ENCODE peak calls at places on chromosomes 16 and 17, in eight cellular contexts. One of them, this sample, is unnamed.

GRCh38 chr16:27318399-27319256 is 4.9 kb downstream of the IL4R start:
- ATAC-seq in left lung: peak; percentile 37
- ATAC-seq in upper lobe of left lung: peak; percentile 22
- ATAC-seq in activated CD4-positive, CD25-positive, alpha-beta regulatory T cell treated with anti-CD3 and anti-CD28 coated beads, Interleukin-2, amount 50 U/mL, for 24 hours: peak; percentile 79
- ATAC-seq in activated CD8-positive, alpha-beta T cell treated with anti-CD3 and anti-CD28 coated beads for 36 hours: peak; percentile 76
- ATAC-seq in right cardiac atrium: no peak
- ATAC-seq in activated CD4-positive, alpha-beta T cell treated with anti-CD3 and anti-CD28 coated beads for 36 hours: peak; percentile 78
- ATAC-seq in lower lobe of right lung: peak; percentile 17
- ATAC-seq in this sample: peak; percentile 6

GRCh38 chr17:31907342-31907975 is 6.0 kb upstream of the UTP6 start:
- ATAC-seq in left lung: no peak
- ATAC-seq in upper lobe of left lung: no peak
- ATAC-seq in activated CD4-positive, CD25-positive, alpha-beta regulatory T cell treated with anti-CD3 and anti-CD28 coated beads, Interleukin-2, amount 50 U/mL, for 24 hours: no peak
- ATAC-seq in activated CD8-positive, alpha-beta T cell treated with anti-CD3 and anti-CD28 coated beads for 36 hours: peak; percentile 45
- ATAC-seq in right cardiac atrium: no peak
- ATAC-seq in activated CD4-positive, alpha-beta T cell treated with anti-CD3 and anti-CD28 coated beads for 36 hours: no peak
- ATAC-seq in lower lobe of right lung: no peak
- ATAC-seq in this sample: no peak

GRCh38 chr16:29318037-29318436 is 88.5 kb downstream of the NPIPB11 start:
- ATAC-seq in left lung: peak; percentile 54
- ATAC-seq in upper lobe of left lung: peak; percentile 60
- ATAC-seq in activated CD4-positive, CD25-positive, alpha-beta regulatory T cell treated with anti-CD3 and anti-CD28 coated beads, Interleukin-2, amount 50 U/mL, for 24 hours: no peak
- ATAC-seq in activated CD8-positive, alpha-beta T cell treated with anti-CD3 and anti-CD28 coated beads for 36 hours: no peak
- ATAC-seq in right cardiac atrium: no peak
- ATAC-seq in activated CD4-positive, alpha-beta T cell treated with anti-CD3 and anti-CD28 coated beads for 36 hours: no peak
- ATAC-seq in lower lobe of right lung: no peak
- ATAC-seq in this sample: no peak

GRCh38 chr17:51028176-51028863 is 92.3 kb downstream of the SPAG9 start:
- ATAC-seq in left lung: peak; percentile 15
- ATAC-seq in upper lobe of left lung: no peak
- ATAC-seq in activated CD4-positive, CD25-positive, alpha-beta regulatory T cell treated with anti-CD3 and anti-CD28 coated beads, Interleukin-2, amount 50 U/mL, for 24 hours: no peak
- ATAC-seq in activated CD8-positive, alpha-beta T cell treated with anti-CD3 and anti-CD28 coated beads for 36 hours: no peak
- ATAC-seq in right cardiac atrium: no peak
- ATAC-seq in activated CD4-positive, alpha-beta T cell treated with anti-CD3 and anti-CD28 coated beads for 36 hours: no peak
- ATAC-seq in lower lobe of right lung: no peak
- ATAC-seq in this sample: no peak

GRCh38 chr17:74089869-74090464 is 113.5 kb upstream of the RPL38 start:
- ATAC-seq in left lung: peak; percentile 82
- ATAC-seq in upper lobe of left lung: peak; percentile 35
- ATAC-seq in activated CD4-positive, CD25-positive, alpha-beta regulatory T cell treated with anti-CD3 and anti-CD28 coated beads, Interleukin-2, amount 50 U/mL, for 24 hours: no peak
- ATAC-seq in activated CD8-positive, alpha-beta T cell treated with anti-CD3 and anti-CD28 coated beads for 36 hours: peak; percentile 71
- ATAC-seq in right cardiac atrium: no peak
- ATAC-seq in activated CD4-positive, alpha-beta T cell treated with anti-CD3 and anti-CD28 coated beads for 36 hours: peak; percentile 60
- ATAC-seq in lower lobe of right lung: no peak
- ATAC-seq in this sample: no peak

GRCh38 chr17:8029121-8029520 is 9.7 kb upstream of the ALOX15B start:
- ATAC-seq in left lung: no peak
- ATAC-seq in upper lobe of left lung: no peak
- ATAC-seq in activated CD4-positive, CD25-positive, alpha-beta regulatory T cell treated with anti-CD3 and anti-CD28 coated beads, Interleukin-2, amount 50 U/mL, for 24 hours: no peak
- ATAC-seq in activated CD8-positive, alpha-beta T cell treated with anti-CD3 and anti-CD28 coated beads for 36 hours: no peak
- ATAC-seq in right cardiac atrium: no peak
- ATAC-seq in activated CD4-positive, alpha-beta T cell treated with anti-CD3 and anti-CD28 coated beads for 36 hours: no peak
- ATAC-seq in lower lobe of right lung: no peak
- ATAC-seq in this sample: no peak

GRCh38 chr16:4288148-4288921 is 15.5 kb upstream of the TFAP4 start:
- ATAC-seq in left lung: peak; percentile 75
- ATAC-seq in upper lobe of left lung: peak; percentile 84
- ATAC-seq in activated CD4-positive, CD25-positive, alpha-beta regulatory T cell treated with anti-CD3 and anti-CD28 coated beads, Interleukin-2, amount 50 U/mL, for 24 hours: peak; percentile 92
- ATAC-seq in activated CD8-positive, alpha-beta T cell treated with anti-CD3 and anti-CD28 coated beads for 36 hours: peak; percentile 97
- ATAC-seq in right cardiac atrium: peak; percentile 77
- ATAC-seq in activated CD4-positive, alpha-beta T cell treated with anti-CD3 and anti-CD28 coated beads for 36 hours: peak; percentile 95
- ATAC-seq in lower lobe of right lung: peak; percentile 76
- ATAC-seq in this sample: peak; percentile 81

GRCh38 chr17:79531191-79531590 is 79.7 kb downstream of the RBFOX3 start:
- ATAC-seq in left lung: no peak
- ATAC-seq in upper lobe of left lung: no peak
- ATAC-seq in activated CD4-positive, CD25-positive, alpha-beta regulatory T cell treated with anti-CD3 and anti-CD28 coated beads, Interleukin-2, amount 50 U/mL, for 24 hours: no peak
- ATAC-seq in activated CD8-positive, alpha-beta T cell treated with anti-CD3 and anti-CD28 coated beads for 36 hours: no peak
- ATAC-seq in right cardiac atrium: no peak
- ATAC-seq in activated CD4-positive, alpha-beta T cell treated with anti-CD3 and anti-CD28 coated beads for 36 hours: no peak
- ATAC-seq in lower lobe of right lung: no peak
- ATAC-seq in this sample: no peak

GRCh38 chr17:18932360-18933055 is 19.5 kb upstream of the SLC5A10 start:
- ATAC-seq in left lung: no peak
- ATAC-seq in upper lobe of left lung: no peak
- ATAC-seq in activated CD4-positive, CD25-positive, alpha-beta regulatory T cell treated with anti-CD3 and anti-CD28 coated beads, Interleukin-2, amount 50 U/mL, for 24 hours: no peak
- ATAC-seq in activated CD8-positive, alpha-beta T cell treated with anti-CD3 and anti-CD28 coated beads for 36 hours: peak; percentile 90
- ATAC-seq in right cardiac atrium: no peak
- ATAC-seq in activated CD4-positive, alpha-beta T cell treated with anti-CD3 and anti-CD28 coated beads for 36 hours: peak; percentile 81
- ATAC-seq in lower lobe of right lung: no peak
- ATAC-seq in this sample: no peak

GRCh38 chr16:60755907-60756306 is 1280.3 kb downstream of the CDH8 start:
- ATAC-seq in left lung: no peak
- ATAC-seq in upper lobe of left lung: no peak
- ATAC-seq in activated CD4-positive, CD25-positive, alpha-beta regulatory T cell treated with anti-CD3 and anti-CD28 coated beads, Interleukin-2, amount 50 U/mL, for 24 hours: no peak
- ATAC-seq in activated CD8-positive, alpha-beta T cell treated with anti-CD3 and anti-CD28 coated beads for 36 hours: no peak
- ATAC-seq in right cardiac atrium: no peak
- ATAC-seq in activated CD4-positive, alpha-beta T cell treated with anti-CD3 and anti-CD28 coated beads for 36 hours: no peak
- ATAC-seq in lower lobe of right lung: no peak
- ATAC-seq in this sample: no peak

GRCh38 chr17:69729937-69730336 is 315.4 kb downstream of the MAP2K6 start:
- ATAC-seq in left lung: no peak
- ATAC-seq in upper lobe of left lung: no peak
- ATAC-seq in activated CD4-positive, CD25-positive, alpha-beta regulatory T cell treated with anti-CD3 and anti-CD28 coated beads, Interleukin-2, amount 50 U/mL, for 24 hours: no peak
- ATAC-seq in activated CD8-positive, alpha-beta T cell treated with anti-CD3 and anti-CD28 coated beads for 36 hours: no peak
- ATAC-seq in right cardiac atrium: no peak
- ATAC-seq in activated CD4-positive, alpha-beta T cell treated with anti-CD3 and anti-CD28 coated beads for 36 hours: no peak
- ATAC-seq in lower lobe of right lung: no peak
- ATAC-seq in this sample: no peak

GRCh38 chr17:81228834-81229665 is 6.3 kb upstream of the CEP131 start:
- ATAC-seq in left lung: no peak
- ATAC-seq in upper lobe of left lung: peak; percentile 10
- ATAC-seq in activated CD4-positive, CD25-positive, alpha-beta regulatory T cell treated with anti-CD3 and anti-CD28 coated beads, Interleukin-2, amount 50 U/mL, for 24 hours: no peak
- ATAC-seq in activated CD8-positive, alpha-beta T cell treated with anti-CD3 and anti-CD28 coated beads for 36 hours: no peak
- ATAC-seq in right cardiac atrium: no peak
- ATAC-seq in activated CD4-positive, alpha-beta T cell treated with anti-CD3 and anti-CD28 coated beads for 36 hours: no peak
- ATAC-seq in lower lobe of right lung: no peak
- ATAC-seq in this sample: no peak

GRCh38 chr16:48613061-48613957 is 3.3 kb upstream of the N4BP1 start:
- ATAC-seq in left lung: peak; percentile 7
- ATAC-seq in upper lobe of left lung: no peak
- ATAC-seq in activated CD4-positive, CD25-positive, alpha-beta regulatory T cell treated with anti-CD3 and anti-CD28 coated beads, Interleukin-2, amount 50 U/mL, for 24 hours: peak; percentile 64
- ATAC-seq in activated CD8-positive, alpha-beta T cell treated with anti-CD3 and anti-CD28 coated beads for 36 hours: peak; percentile 61
- ATAC-seq in right cardiac atrium: no peak
- ATAC-seq in activated CD4-positive, alpha-beta T cell treated with anti-CD3 and anti-CD28 coated beads for 36 hours: peak; percentile 63
- ATAC-seq in lower lobe of right lung: no peak
- ATAC-seq in this sample: no peak

GRCh38 chr16:66426112-66427035 is 721 bp upstream of the BEAN1 start:
- ATAC-seq in left lung: peak; percentile 32
- ATAC-seq in upper lobe of left lung: peak; percentile 48
- ATAC-seq in activated CD4-positive, CD25-positive, alpha-beta regulatory T cell treated with anti-CD3 and anti-CD28 coated beads, Interleukin-2, amount 50 U/mL, for 24 hours: no peak
- ATAC-seq in activated CD8-positive, alpha-beta T cell treated with anti-CD3 and anti-CD28 coated beads for 36 hours: peak; percentile 19
- ATAC-seq in right cardiac atrium: peak; percentile 10
- ATAC-seq in activated CD4-positive, alpha-beta T cell treated with anti-CD3 and anti-CD28 coated beads for 36 hours: peak; percentile 35
- ATAC-seq in lower lobe of right lung: peak; percentile 44
- ATAC-seq in this sample: peak; percentile 35

GRCh38 chr17:40443988-40444899 is 994 bp downstream of the IGFBP4 start:
- ATAC-seq in left lung: no peak
- ATAC-seq in upper lobe of left lung: no peak
- ATAC-seq in activated CD4-positive, CD25-positive, alpha-beta regulatory T cell treated with anti-CD3 and anti-CD28 coated beads, Interleukin-2, amount 50 U/mL, for 24 hours: no peak
- ATAC-seq in activated CD8-positive, alpha-beta T cell treated with anti-CD3 and anti-CD28 coated beads for 36 hours: peak; percentile 9
- ATAC-seq in right cardiac atrium: no peak
- ATAC-seq in activated CD4-positive, alpha-beta T cell treated with anti-CD3 and anti-CD28 coated beads for 36 hours: peak; percentile 3
- ATAC-seq in lower lobe of right lung: no peak
- ATAC-seq in this sample: no peak

GRCh38 chr17:35553310-35553709 is 7.3 kb downstream of the SLFN14 start:
- ATAC-seq in left lung: no peak
- ATAC-seq in upper lobe of left lung: no peak
- ATAC-seq in activated CD4-positive, CD25-positive, alpha-beta regulatory T cell treated with anti-CD3 and anti-CD28 coated beads, Interleukin-2, amount 50 U/mL, for 24 hours: no peak
- ATAC-seq in activated CD8-positive, alpha-beta T cell treated with anti-CD3 and anti-CD28 coated beads for 36 hours: no peak
- ATAC-seq in right cardiac atrium: no peak
- ATAC-seq in activated CD4-positive, alpha-beta T cell treated with anti-CD3 and anti-CD28 coated beads for 36 hours: no peak
- ATAC-seq in lower lobe of right lung: no peak
- ATAC-seq in this sample: no peak

GRCh38 chr16:58426095-58426494 is 33.8 kb downstream of the GINS3 start:
- ATAC-seq in left lung: peak; percentile 64
- ATAC-seq in upper lobe of left lung: peak; percentile 72
- ATAC-seq in activated CD4-positive, CD25-positive, alpha-beta regulatory T cell treated with anti-CD3 and anti-CD28 coated beads, Interleukin-2, amount 50 U/mL, for 24 hours: peak; percentile 28
- ATAC-seq in activated CD8-positive, alpha-beta T cell treated with anti-CD3 and anti-CD28 coated beads for 36 hours: peak; percentile 91
- ATAC-seq in right cardiac atrium: peak; percentile 55
- ATAC-seq in activated CD4-positive, alpha-beta T cell treated with anti-CD3 and anti-CD28 coated beads for 36 hours: peak; percentile 63
- ATAC-seq in lower lobe of right lung: peak; percentile 70
- ATAC-seq in this sample: peak; percentile 10

GRCh38 chr17:83071966-83072562 is 7.3 kb upstream of the METRNL start:
- ATAC-seq in left lung: peak; percentile 4
- ATAC-seq in upper lobe of left lung: no peak
- ATAC-seq in activated CD4-positive, CD25-positive, alpha-beta regulatory T cell treated with anti-CD3 and anti-CD28 coated beads, Interleukin-2, amount 50 U/mL, for 24 hours: peak; percentile 73
- ATAC-seq in activated CD8-positive, alpha-beta T cell treated with anti-CD3 and anti-CD28 coated beads for 36 hours: peak; percentile 66
- ATAC-seq in right cardiac atrium: no peak
- ATAC-seq in activated CD4-positive, alpha-beta T cell treated with anti-CD3 and anti-CD28 coated beads for 36 hours: peak; percentile 81
- ATAC-seq in lower lobe of right lung: no peak
- ATAC-seq in this sample: no peak

GRCh38 chr17:50634123-50634914 is at the start of gene ABCC3:
- ATAC-seq in left lung: peak; percentile 73
- ATAC-seq in upper lobe of left lung: peak; percentile 75
- ATAC-seq in activated CD4-positive, CD25-positive, alpha-beta regulatory T cell treated with anti-CD3 and anti-CD28 coated beads, Interleukin-2, amount 50 U/mL, for 24 hours: no peak
- ATAC-seq in activated CD8-positive, alpha-beta T cell treated with anti-CD3 and anti-CD28 coated beads for 36 hours: peak; percentile 25
- ATAC-seq in right cardiac atrium: peak; percentile 66
- ATAC-seq in activated CD4-positive, alpha-beta T cell treated with anti-CD3 and anti-CD28 coated beads for 36 hours: no peak
- ATAC-seq in lower lobe of right lung: peak; percentile 73
- ATAC-seq in this sample: peak; percentile 60

GRCh38 chr16:56912746-56913703 is 18.9 kb upstream of the HERPUD1 start:
- ATAC-seq in left lung: no peak
- ATAC-seq in upper lobe of left lung: no peak
- ATAC-seq in activated CD4-positive, CD25-positive, alpha-beta regulatory T cell treated with anti-CD3 and anti-CD28 coated beads, Interleukin-2, amount 50 U/mL, for 24 hours: no peak
- ATAC-seq in activated CD8-positive, alpha-beta T cell treated with anti-CD3 and anti-CD28 coated beads for 36 hours: peak; percentile 46
- ATAC-seq in right cardiac atrium: no peak
- ATAC-seq in activated CD4-positive, alpha-beta T cell treated with anti-CD3 and anti-CD28 coated beads for 36 hours: no peak
- ATAC-seq in lower lobe of right lung: no peak
- ATAC-seq in this sample: no peak

GRCh38 chr17:12422632-12423031 is 243.1 kb upstream of the MYOCD start:
- ATAC-seq in left lung: no peak
- ATAC-seq in upper lobe of left lung: no peak
- ATAC-seq in activated CD4-positive, CD25-positive, alpha-beta regulatory T cell treated with anti-CD3 and anti-CD28 coated beads, Interleukin-2, amount 50 U/mL, for 24 hours: no peak
- ATAC-seq in activated CD8-positive, alpha-beta T cell treated with anti-CD3 and anti-CD28 coated beads for 36 hours: no peak
- ATAC-seq in right cardiac atrium: peak; percentile 84
- ATAC-seq in activated CD4-positive, alpha-beta T cell treated with anti-CD3 and anti-CD28 coated beads for 36 hours: no peak
- ATAC-seq in lower lobe of right lung: no peak
- ATAC-seq in this sample: peak; percentile 43

GRCh38 chr17:43782903-43783462 is 2.7 kb downstream of the CFAP97D1 start:
- ATAC-seq in left lung: no peak
- ATAC-seq in upper lobe of left lung: no peak
- ATAC-seq in activated CD4-positive, CD25-positive, alpha-beta regulatory T cell treated with anti-CD3 and anti-CD28 coated beads, Interleukin-2, amount 50 U/mL, for 24 hours: no peak
- ATAC-seq in activated CD8-positive, alpha-beta T cell treated with anti-CD3 and anti-CD28 coated beads for 36 hours: no peak
- ATAC-seq in right cardiac atrium: no peak
- ATAC-seq in activated CD4-positive, alpha-beta T cell treated with anti-CD3 and anti-CD28 coated beads for 36 hours: no peak
- ATAC-seq in lower lobe of right lung: no peak
- ATAC-seq in this sample: no peak

GRCh38 chr17:43719578-43719977 is 39.0 kb downstream of the SOST start:
- ATAC-seq in left lung: no peak
- ATAC-seq in upper lobe of left lung: peak; percentile 6
- ATAC-seq in activated CD4-positive, CD25-positive, alpha-beta regulatory T cell treated with anti-CD3 and anti-CD28 coated beads, Interleukin-2, amount 50 U/mL, for 24 hours: peak; percentile 30
- ATAC-seq in activated CD8-positive, alpha-beta T cell treated with anti-CD3 and anti-CD28 coated beads for 36 hours: no peak
- ATAC-seq in right cardiac atrium: no peak
- ATAC-seq in activated CD4-positive, alpha-beta T cell treated with anti-CD3 and anti-CD28 coated beads for 36 hours: peak; percentile 34
- ATAC-seq in lower lobe of right lung: no peak
- ATAC-seq in this sample: no peak

GRCh38 chr16:3321802-3322201 is 16.5 kb downstream of the ZNF75A start:
- ATAC-seq in left lung: no peak
- ATAC-seq in upper lobe of left lung: no peak
- ATAC-seq in activated CD4-positive, CD25-positive, alpha-beta regulatory T cell treated with anti-CD3 and anti-CD28 coated beads, Interleukin-2, amount 50 U/mL, for 24 hours: no peak
- ATAC-seq in activated CD8-positive, alpha-beta T cell treated with anti-CD3 and anti-CD28 coated beads for 36 hours: no peak
- ATAC-seq in right cardiac atrium: no peak
- ATAC-seq in activated CD4-positive, alpha-beta T cell treated with anti-CD3 and anti-CD28 coated beads for 36 hours: no peak
- ATAC-seq in lower lobe of right lung: no peak
- ATAC-seq in this sample: no peak

GRCh38 chr17:82596316-82596715 is 51.9 kb downstream of the WDR45B start:
- ATAC-seq in left lung: no peak
- ATAC-seq in upper lobe of left lung: no peak
- ATAC-seq in activated CD4-positive, CD25-positive, alpha-beta regulatory T cell treated with anti-CD3 and anti-CD28 coated beads, Interleukin-2, amount 50 U/mL, for 24 hours: no peak
- ATAC-seq in activated CD8-positive, alpha-beta T cell treated with anti-CD3 and anti-CD28 coated beads for 36 hours: no peak
- ATAC-seq in right cardiac atrium: no peak
- ATAC-seq in activated CD4-positive, alpha-beta T cell treated with anti-CD3 and anti-CD28 coated beads for 36 hours: no peak
- ATAC-seq in lower lobe of right lung: no peak
- ATAC-seq in this sample: no peak

This sample was measured in gastroesophageal sphincter.